ENCODE peak calls at places on chromosomes 5 and 9, in nine cellular contexts. F, U, J, L, X, P, W, O and T are unnamed samples.
A peak's percentile ranks its signal among the peaks of the same experiment; 100 is the strongest.

GRCh38 chr9:1005043-1005667 is 28.7 kb downstream of the DMRT3 start:
- DNase-seq in U (no peak), L (no peak), O (no peak), F (peak; percentile 65), P (no peak), X (peak; percentile 43), W (peak; percentile 89), J (no peak), T (no peak)

GRCh38 chr5:168214886-168215285 is 76.6 kb upstream of the WWC1 start:
- DNase-seq in J (no peak), X (no peak), P (no peak), O (no peak), F (no peak), U (no peak), W (no peak), L (no peak), T (no peak)

GRCh38 chr5:125120012-125120411 is 373.6 kb upstream of the ZNF608 start:
- DNase-seq in U (no peak), X (no peak), L (no peak), F (no peak), W (peak; percentile 50), J (no peak), P (no peak), O (no peak), T (no peak)

GRCh38 chr9:78552802-78553201 is 255.9 kb downstream of the PSAT1 start:
- DNase-seq in J (no peak), F (peak; percentile 60), P (no peak), X (no peak), L (no peak), U (no peak), O (no peak), W (no peak), T (no peak)

GRCh38 chr5:177264178-177264577 is 39.3 kb downstream of the RAB24 start:
- DNase-seq in X (no peak), P (no peak), W (no peak), U (no peak), F (no peak), O (no peak), J (no peak), L (no peak), T (no peak)

GRCh38 chr5:125349432-125349831 is 603.0 kb upstream of the ZNF608 start:
- DNase-seq in O (no peak), F (peak; percentile 54), X (peak; percentile 41), P (no peak), J (no peak), U (no peak), W (peak; percentile 59), L (no peak), T (no peak)

GRCh38 chr5:59525957-59526356 is 367.6 kb downstream of the PDE4D start:
- DNase-seq in X (peak; percentile 94), P (no peak), J (no peak), U (no peak), O (no peak), L (no peak), W (no peak), F (peak; percentile 57), T (no peak)

GRCh38 chr5:73380052-73380451 is 68.5 kb downstream of the FOXD1 start:
- DNase-seq in L (no peak), X (no peak), F (no peak), J (no peak), O (no peak), W (peak; percentile 24), U (no peak), P (no peak), T (no peak)

GRCh38 chr9:87498046-87498815 is 564 bp downstream of the DAPK1 start:
- DNase-seq in F (peak; percentile 84), U (peak; percentile 67), J (no peak), P (no peak), O (peak; percentile 45), L (peak; percentile 64), X (peak; percentile 30), W (peak; percentile 79), T (no peak)

GRCh38 chr5:174176511-174176910 is 131.0 kb downstream of the NSG2 start:
- DNase-seq in W (no peak), J (no peak), O (no peak), X (no peak), P (no peak), L (no peak), F (no peak), U (no peak), T (peak; percentile 40)

GRCh38 chr5:108728566-108729305 is 19.0 kb upstream of the FER start:
- DNase-seq in X (no peak), P (no peak), F (no peak), W (peak; percentile 5), O (no peak), J (no peak), L (peak; percentile 46), U (no peak), T (no peak)

GRCh38 chr5:112063191-112063590 is 306.2 kb upstream of the NREP start:
- DNase-seq in O (no peak), L (no peak), X (no peak), W (no peak), U (no peak), P (no peak), F (no peak), J (no peak), T (no peak)

DNA sequence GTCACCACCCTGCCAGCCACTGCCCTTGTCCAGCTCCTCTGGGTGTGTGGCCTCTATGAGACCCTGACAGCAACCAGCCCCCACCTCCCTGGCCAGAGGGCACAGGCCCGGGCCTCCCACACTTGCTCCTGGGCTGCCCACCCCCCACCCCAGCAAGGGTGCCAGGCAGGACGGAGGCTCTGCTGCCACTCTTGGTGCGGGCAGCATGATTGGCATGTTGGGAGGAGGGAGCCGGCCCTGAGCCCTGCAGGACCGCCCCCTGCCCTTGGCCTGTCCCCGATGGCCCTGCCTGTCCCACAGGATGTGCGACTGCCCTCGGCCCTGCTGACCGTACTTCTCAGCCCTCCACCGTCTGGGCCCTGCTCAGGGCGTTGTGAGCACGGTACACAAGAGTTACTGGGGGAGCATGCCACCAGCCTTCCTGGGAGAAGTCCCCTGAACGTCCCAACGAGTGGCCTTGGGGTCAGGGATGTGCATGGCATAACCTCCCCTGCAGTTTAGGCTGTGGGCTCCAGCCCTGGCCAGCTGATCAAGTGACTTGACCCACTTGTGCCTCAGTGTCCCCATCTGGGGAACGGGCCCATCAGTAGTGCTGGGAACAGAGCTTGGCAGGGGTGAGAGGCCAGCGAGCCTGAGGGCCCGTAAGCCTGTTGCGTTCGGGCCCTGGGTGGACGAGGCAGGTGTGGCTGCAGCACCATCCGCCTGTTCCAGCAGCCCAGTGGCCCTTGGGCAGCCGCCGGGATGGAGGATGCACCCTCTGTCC is 16.0 kb downstream of the GPSM1 start:
- DNase-seq in P (no peak), W (no peak), U (no peak), L (no peak), F (no peak), J (no peak), X (no peak), O (no peak), T (no peak)
- H3K4me3 ChIP-seq in P (no peak overlapping the region), W (peak overlapping the region; percentile 72), U (peak overlapping the region; percentile 55), L (no peak overlapping the region), F (no peak overlapping the region), J (no peak overlapping the region), X (no peak overlapping the region), O (no peak overlapping the region), T (no peak overlapping the region)

GRCh38 chr9:124757589-124757988 is 13.5 kb downstream of the NR6A1 start:
- DNase-seq in U (no peak), L (no peak), W (peak; percentile 73), P (no peak), X (no peak), F (no peak), J (no peak), O (no peak), T (no peak)

GRCh38 chr9:124760719-124761118 is 10.4 kb downstream of the NR6A1 start:
- DNase-seq in F (no peak), X (no peak), L (no peak), J (no peak), P (no peak), U (no peak), W (peak; percentile 90), O (no peak), T (no peak)

GRCh38 chr9:124759327-124759726 is 11.8 kb downstream of the NR6A1 start:
- DNase-seq in U (no peak), X (no peak), L (no peak), W (no peak), P (no peak), O (no peak), F (no peak), J (no peak), T (no peak)

GRCh38 chr9:124758061-124758460 is 13.1 kb downstream of the NR6A1 start:
- DNase-seq in L (no peak), W (peak; percentile 67), X (no peak), F (no peak), O (no peak), P (no peak), J (no peak), U (no peak), T (no peak)

DNA sequence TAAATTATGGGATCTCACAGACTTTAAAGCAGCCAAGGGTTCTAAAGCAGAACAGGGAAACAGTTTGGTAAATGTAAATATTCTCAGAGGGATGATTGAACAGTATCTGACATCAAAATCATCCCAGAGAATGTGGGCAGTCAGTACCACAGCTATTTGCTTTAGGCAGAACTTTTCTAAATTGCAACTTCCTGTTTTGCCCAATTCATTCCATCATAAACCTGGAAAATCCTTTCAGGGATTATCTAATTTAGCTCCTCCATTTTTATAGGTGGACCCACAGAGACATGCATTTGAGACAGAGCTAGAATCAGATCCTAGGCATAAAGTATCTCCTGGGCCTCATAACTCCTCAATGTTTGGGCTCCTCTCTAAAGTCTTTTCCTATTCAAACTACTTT is 12.4 kb downstream of the NR6A1 start:
- DNase-seq in J (no peak), X (no peak), P (no peak), W (no peak), F (peak; percentile 33), L (no peak), O (no peak), U (no peak), T (no peak)
- H3K4me3 ChIP-seq in J (no peak overlapping the region), X (no peak overlapping the region), P (no peak overlapping the region), W (peak overlapping the region; percentile 46), F (no peak overlapping the region), L (no peak overlapping the region), O (no peak overlapping the region), U (no peak overlapping the region), T (no peak overlapping the region)

DNA sequence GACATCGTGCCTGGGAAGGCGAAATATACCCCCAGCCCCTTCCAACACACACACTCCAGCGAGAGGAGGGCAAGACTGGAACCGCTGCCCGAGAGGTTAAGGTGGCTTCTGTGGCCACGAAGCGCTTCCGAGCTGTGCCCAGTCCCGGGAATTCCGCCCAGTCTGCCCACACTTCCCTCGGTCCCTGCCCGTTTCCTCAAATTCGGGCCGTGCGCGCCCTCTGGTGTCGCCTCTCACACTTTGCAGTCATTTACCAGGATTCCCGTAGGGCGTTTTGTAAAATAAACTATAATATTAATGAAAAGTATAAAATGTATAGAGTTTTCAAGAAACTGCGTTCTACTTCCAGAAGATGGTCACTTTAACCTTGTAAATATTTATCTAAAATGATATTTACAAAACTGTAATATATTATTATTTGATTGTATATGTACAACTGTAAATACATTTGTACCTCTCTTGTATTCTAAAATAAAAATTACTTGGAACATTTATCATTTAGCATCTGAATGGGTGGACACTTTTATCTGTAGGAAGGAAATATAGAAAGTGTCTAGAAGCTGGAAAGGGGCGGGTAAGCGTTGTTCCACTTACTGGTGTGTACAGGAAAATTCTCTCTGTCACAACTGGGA is 11.0 kb upstream of the EXOSC2 start:
- DNase-seq in W (peak; percentile 92), X (peak; percentile 69), J (peak; percentile 45), U (peak; percentile 86), O (peak; percentile 86), P (peak; percentile 83), L (peak; percentile 82), F (peak; percentile 94), T (no peak)
- H3K4me3 ChIP-seq in W (peak overlapping the region; percentile 68), X (peak overlapping the region; percentile 35), J (no peak overlapping the region), U (peak overlapping the region; percentile 62), O (no peak overlapping the region), P (no peak overlapping the region), L (no peak overlapping the region), F (peak overlapping the region; percentile 59), T (peak overlapping the region; percentile 60)

GRCh38 chr9:131657890-131658752 is 81.8 kb downstream of the RAPGEF1 start:
- DNase-seq in W (no peak), U (no peak), F (peak; percentile 89), X (peak; percentile 89), O (no peak), J (no peak), L (no peak), P (no peak), T (no peak)
- H3K4me3 ChIP-seq in W (no peak overlapping the region), U (no peak overlapping the region), F (no peak overlapping the region), X (no peak overlapping the region), O (no peak overlapping the region), J (no peak overlapping the region), L (no peak overlapping the region), P (no peak overlapping the region), T (no peak overlapping the region)